ENCODE peak calls at places on chromosomes 12 and 14, in five cellular contexts. One of them, this sample, is unnamed.

GRCh38 chr12:88181881-88182280 is 39.8 kb downstream of the TMTC3 start:
- DNase-seq in stimulated activated CD4-positive, alpha-beta T cell treated with anti-CD3 and anti-CD28 coated beads, TNF-alpha, amount 100 ng/mL, for 48 hours: no peak
- DNase-seq in GM12864: no peak
- DNase-seq in mucosa of gallbladder: no peak
- DNase-seq in WTC11: no peak
- DNase-seq in this sample: no peak

GRCh38 chr14:73365727-73366126 is 92.6 kb downstream of the NUMB start:
- DNase-seq in stimulated activated CD4-positive, alpha-beta T cell treated with anti-CD3 and anti-CD28 coated beads, TNF-alpha, amount 100 ng/mL, for 48 hours: no peak
- DNase-seq in mucosa of gallbladder: no peak
- DNase-seq in WTC11: no peak
- DNase-seq in GM12864: no peak
- DNase-seq in this sample: no peak

GRCh38 chr12:108457006-108457733 is 57.9 kb upstream of the FICD start:
- DNase-seq in WTC11: no peak
- DNase-seq in stimulated activated CD4-positive, alpha-beta T cell treated with anti-CD3 and anti-CD28 coated beads, TNF-alpha, amount 100 ng/mL, for 48 hours: no peak
- DNase-seq in mucosa of gallbladder: peak
- DNase-seq in GM12864: peak
- DNase-seq in this sample: peak

GRCh38 chr12:69570000-69570516 is 15.2 kb upstream of the CCT2 start:
- DNase-seq in WTC11: no peak
- DNase-seq in stimulated activated CD4-positive, alpha-beta T cell treated with anti-CD3 and anti-CD28 coated beads, TNF-alpha, amount 100 ng/mL, for 48 hours: no peak
- DNase-seq in GM12864: no peak
- DNase-seq in mucosa of gallbladder: no peak
- DNase-seq in this sample: no peak

GRCh38 chr12:121022713-121023112 is 6.4 kb upstream of the C12orf43 start:
- DNase-seq in stimulated activated CD4-positive, alpha-beta T cell treated with anti-CD3 and anti-CD28 coated beads, TNF-alpha, amount 100 ng/mL, for 48 hours: no peak
- DNase-seq in GM12864: no peak
- DNase-seq in mucosa of gallbladder: no peak
- DNase-seq in WTC11: no peak
- DNase-seq in this sample: no peak

GRCh38 chr12:103832048-103832798 is 8.8 kb downstream of the NT5DC3 start:
- DNase-seq in GM12864: no peak
- DNase-seq in mucosa of gallbladder: no peak
- DNase-seq in stimulated activated CD4-positive, alpha-beta T cell treated with anti-CD3 and anti-CD28 coated beads, TNF-alpha, amount 100 ng/mL, for 48 hours: no peak
- DNase-seq in WTC11: no peak
- DNase-seq in this sample: no peak

GRCh38 chr12:66118240-66118891 is 12.2 kb downstream of the LLPH start:
- DNase-seq in stimulated activated CD4-positive, alpha-beta T cell treated with anti-CD3 and anti-CD28 coated beads, TNF-alpha, amount 100 ng/mL, for 48 hours: no peak
- DNase-seq in WTC11: no peak
- DNase-seq in mucosa of gallbladder: no peak
- DNase-seq in GM12864: no peak
- DNase-seq in this sample: no peak

GRCh38 chr12:23921099-23921846 is 28.2 kb downstream of the SOX5 start:
- DNase-seq in GM12864: no peak
- DNase-seq in mucosa of gallbladder: no peak
- DNase-seq in stimulated activated CD4-positive, alpha-beta T cell treated with anti-CD3 and anti-CD28 coated beads, TNF-alpha, amount 100 ng/mL, for 48 hours: no peak
- DNase-seq in WTC11: no peak
- DNase-seq in this sample: no peak

GRCh38 chr12:48683534-48683933 is 1.5 kb upstream of the KANSL2 start:
- DNase-seq in GM12864: no peak
- DNase-seq in mucosa of gallbladder: no peak
- DNase-seq in stimulated activated CD4-positive, alpha-beta T cell treated with anti-CD3 and anti-CD28 coated beads, TNF-alpha, amount 100 ng/mL, for 48 hours: no peak
- DNase-seq in WTC11: no peak
- DNase-seq in this sample: no peak

GRCh38 chr12:93846936-93847516 is 169.9 kb downstream of the CRADD start:
- DNase-seq in stimulated activated CD4-positive, alpha-beta T cell treated with anti-CD3 and anti-CD28 coated beads, TNF-alpha, amount 100 ng/mL, for 48 hours: no peak
- DNase-seq in GM12864: no peak
- DNase-seq in mucosa of gallbladder: no peak
- DNase-seq in WTC11: no peak
- DNase-seq in this sample: no peak

GRCh38 chr12:19068137-19068536 is 61.4 kb upstream of the PLEKHA5 start:
- DNase-seq in WTC11: no peak
- DNase-seq in GM12864: no peak
- DNase-seq in mucosa of gallbladder: no peak
- DNase-seq in stimulated activated CD4-positive, alpha-beta T cell treated with anti-CD3 and anti-CD28 coated beads, TNF-alpha, amount 100 ng/mL, for 48 hours: no peak
- DNase-seq in this sample: no peak

GRCh38 chr14:103705158-103705523 is 10.1 kb downstream of the XRCC3 start:
- DNase-seq in WTC11: no peak
- DNase-seq in mucosa of gallbladder: peak
- DNase-seq in stimulated activated CD4-positive, alpha-beta T cell treated with anti-CD3 and anti-CD28 coated beads, TNF-alpha, amount 100 ng/mL, for 48 hours: no peak
- DNase-seq in GM12864: no peak
- DNase-seq in this sample: no peak

GRCh38 chr14:92959761-92960680 is 37.1 kb downstream of the CHGA start:
- DNase-seq in GM12864: no peak
- DNase-seq in mucosa of gallbladder: no peak
- DNase-seq in stimulated activated CD4-positive, alpha-beta T cell treated with anti-CD3 and anti-CD28 coated beads, TNF-alpha, amount 100 ng/mL, for 48 hours: no peak
- DNase-seq in WTC11: no peak
- DNase-seq in this sample: peak

GRCh38 chr12:38919191-38919590 is 13.8 kb upstream of the CPNE8 start:
- DNase-seq in GM12864: no peak
- DNase-seq in stimulated activated CD4-positive, alpha-beta T cell treated with anti-CD3 and anti-CD28 coated beads, TNF-alpha, amount 100 ng/mL, for 48 hours: no peak
- DNase-seq in mucosa of gallbladder: no peak
- DNase-seq in WTC11: no peak
- DNase-seq in this sample: no peak

GRCh38 chr12:112590281-112590680 is 171.5 kb downstream of the PTPN11 start:
- DNase-seq in stimulated activated CD4-positive, alpha-beta T cell treated with anti-CD3 and anti-CD28 coated beads, TNF-alpha, amount 100 ng/mL, for 48 hours: no peak
- DNase-seq in WTC11: peak
- DNase-seq in mucosa of gallbladder: no peak
- DNase-seq in GM12864: no peak
- DNase-seq in this sample: no peak

GRCh38 chr12:75812341-75813018 is 219.1 kb downstream of the PHLDA1 start:
- DNase-seq in stimulated activated CD4-positive, alpha-beta T cell treated with anti-CD3 and anti-CD28 coated beads, TNF-alpha, amount 100 ng/mL, for 48 hours: no peak
- DNase-seq in WTC11: no peak
- DNase-seq in GM12864: no peak
- DNase-seq in mucosa of gallbladder: no peak
- DNase-seq in this sample: no peak

GRCh38 chr14:95321201-95321600 is 1.5 kb upstream of the CLMN start:
- DNase-seq in mucosa of gallbladder: no peak
- DNase-seq in stimulated activated CD4-positive, alpha-beta T cell treated with anti-CD3 and anti-CD28 coated beads, TNF-alpha, amount 100 ng/mL, for 48 hours: no peak
- DNase-seq in GM12864: no peak
- DNase-seq in WTC11: no peak
- DNase-seq in this sample: no peak

GRCh38 chr12:43982544-43982943 is 146.7 kb downstream of the TMEM117 start:
- DNase-seq in stimulated activated CD4-positive, alpha-beta T cell treated with anti-CD3 and anti-CD28 coated beads, TNF-alpha, amount 100 ng/mL, for 48 hours: no peak
- DNase-seq in WTC11: no peak
- DNase-seq in GM12864: no peak
- DNase-seq in mucosa of gallbladder: no peak
- DNase-seq in this sample: no peak

GRCh38 chr14:46108228-46108627 is 543.4 kb downstream of the RPL10L start:
- DNase-seq in GM12864: no peak
- DNase-seq in WTC11: no peak
- DNase-seq in mucosa of gallbladder: no peak
- DNase-seq in stimulated activated CD4-positive, alpha-beta T cell treated with anti-CD3 and anti-CD28 coated beads, TNF-alpha, amount 100 ng/mL, for 48 hours: no peak
- DNase-seq in this sample: no peak

GRCh38 chr12:2354151-2354991 is 301.6 kb downstream of the CACNA1C start:
- DNase-seq in GM12864: no peak
- DNase-seq in stimulated activated CD4-positive, alpha-beta T cell treated with anti-CD3 and anti-CD28 coated beads, TNF-alpha, amount 100 ng/mL, for 48 hours: no peak
- DNase-seq in WTC11: no peak
- DNase-seq in mucosa of gallbladder: no peak
- DNase-seq in this sample: no peak

GRCh38 chr14:60151715-60152114 is 13.5 kb downstream of the DHRS7 start:
- DNase-seq in mucosa of gallbladder: peak
- DNase-seq in GM12864: no peak
- DNase-seq in WTC11: no peak
- DNase-seq in stimulated activated CD4-positive, alpha-beta T cell treated with anti-CD3 and anti-CD28 coated beads, TNF-alpha, amount 100 ng/mL, for 48 hours: peak
- DNase-seq in this sample: peak